ENCODE peak calls at places on chromosomes 1 and 21, in four cellular contexts. One of them, this sample, is unnamed.

GRCh38 chr1:219506337-219506944 is 106.5 kb downstream of the ZC3H11B start:
- DNase-seq in Caco-2: no peak
- DNase-seq in retina: no peak
- DNase-seq in effector CD4-positive, alpha-beta T cell: no peak
- DNase-seq in this sample: no peak

GRCh38 chr1:240171907-240172306 is 80.2 kb downstream of the FMN2 start:
- DNase-seq in Caco-2: no peak
- DNase-seq in retina: no peak
- DNase-seq in effector CD4-positive, alpha-beta T cell: no peak
- DNase-seq in this sample: no peak

GRCh38 chr1:48066951-48067350 is 69.8 kb upstream of the TRABD2B start:
- DNase-seq in Caco-2: no peak
- DNase-seq in effector CD4-positive, alpha-beta T cell: no peak
- DNase-seq in retina: no peak
- DNase-seq in this sample: no peak

GRCh38 chr1:185720633-185721272 is 13.4 kb upstream of the HMCN1 start:
- DNase-seq in Caco-2: peak
- DNase-seq in retina: no peak
- DNase-seq in effector CD4-positive, alpha-beta T cell: no peak
- DNase-seq in this sample: no peak

GRCh38 chr1:28775121-28775942 is 36.6 kb upstream of the OPRD1 start:
- DNase-seq in retina: peak
- DNase-seq in effector CD4-positive, alpha-beta T cell: peak
- DNase-seq in Caco-2: no peak
- DNase-seq in this sample: peak

GRCh38 chr1:156773607-156774006 is 6.3 kb downstream of the PRCC start:
- DNase-seq in Caco-2: no peak
- DNase-seq in retina: no peak
- DNase-seq in effector CD4-positive, alpha-beta T cell: no peak
- DNase-seq in this sample: no peak

GRCh38 chr1:30365596-30365995 is 357.8 kb downstream of the MATN1 start:
- DNase-seq in Caco-2: no peak
- DNase-seq in retina: no peak
- DNase-seq in effector CD4-positive, alpha-beta T cell: no peak
- DNase-seq in this sample: no peak

GRCh38 chr21:41361786-41362604 is at the start of gene MX2:
- DNase-seq in effector CD4-positive, alpha-beta T cell: peak
- DNase-seq in Caco-2: no peak
- DNase-seq in retina: no peak
- DNase-seq in this sample: peak

GRCh38 chr1:201350361-201350725 is 27.1 kb downstream of the TNNT2 start:
- DNase-seq in effector CD4-positive, alpha-beta T cell: no peak
- DNase-seq in retina: no peak
- DNase-seq in Caco-2: no peak
- DNase-seq in this sample: no peak